ENCODE peak calls at places on chromosomes 6 and 20, in four cellular contexts. One of them, this sample, is unnamed.
A peak's percentile ranks its signal among the peaks of the same experiment; 100 is the strongest.

GRCh38 chr6:45590225-45590624 is 212.5 kb upstream of the SUPT3H start:
- DNase-seq in psoas muscle: no peak
- DNase-seq in MM.1S: no peak
- DNase-seq in pancreas: no peak
- DNase-seq in this sample: no peak

GRCh38 chr6:18211338-18211737 is 53.0 kb downstream of the DEK start:
- DNase-seq in psoas muscle: no peak
- DNase-seq in MM.1S: no peak
- DNase-seq in pancreas: no peak
- DNase-seq in this sample: peak; percentile 72

GRCh38 chr20:22523499-22524392 is 60.6 kb downstream of the FOXA2 start:
- DNase-seq in pancreas: peak; percentile 52
- DNase-seq in psoas muscle: no peak
- DNase-seq in MM.1S: no peak
- DNase-seq in this sample: no peak

GRCh38 chr6:50239853-50240252 is 190.1 kb upstream of the DEFB112 start:
- DNase-seq in MM.1S: no peak
- DNase-seq in pancreas: no peak
- DNase-seq in psoas muscle: no peak
- DNase-seq in this sample: no peak

GRCh38 chr20:52127309-52127708 is 64.3 kb downstream of the ZFP64 start:
- DNase-seq in pancreas: no peak
- DNase-seq in psoas muscle: no peak
- DNase-seq in MM.1S: no peak
- DNase-seq in this sample: no peak

GRCh38 chr20:20331796-20332195 is 36.1 kb upstream of the INSM1 start:
- DNase-seq in MM.1S: no peak
- DNase-seq in pancreas: no peak
- DNase-seq in psoas muscle: no peak
- DNase-seq in this sample: no peak

GRCh38 chr6:143125455-143125854 is 64.8 kb downstream of the AIG1 start:
- DNase-seq in MM.1S: no peak
- DNase-seq in pancreas: no peak
- DNase-seq in psoas muscle: no peak
- DNase-seq in this sample: no peak

GRCh38 chr20:37615507-37616425 is 78.1 kb upstream of the CTNNBL1 start:
- DNase-seq in psoas muscle: no peak
- DNase-seq in MM.1S: peak; percentile 37
- DNase-seq in pancreas: no peak
- DNase-seq in this sample: peak; percentile 60

GRCh38 chr6:53986165-53986720 is 125.0 kb upstream of the MLIP start:
- DNase-seq in MM.1S: peak; percentile 41
- DNase-seq in pancreas: no peak
- DNase-seq in psoas muscle: peak; percentile 27
- DNase-seq in this sample: peak; percentile 11

DNA sequence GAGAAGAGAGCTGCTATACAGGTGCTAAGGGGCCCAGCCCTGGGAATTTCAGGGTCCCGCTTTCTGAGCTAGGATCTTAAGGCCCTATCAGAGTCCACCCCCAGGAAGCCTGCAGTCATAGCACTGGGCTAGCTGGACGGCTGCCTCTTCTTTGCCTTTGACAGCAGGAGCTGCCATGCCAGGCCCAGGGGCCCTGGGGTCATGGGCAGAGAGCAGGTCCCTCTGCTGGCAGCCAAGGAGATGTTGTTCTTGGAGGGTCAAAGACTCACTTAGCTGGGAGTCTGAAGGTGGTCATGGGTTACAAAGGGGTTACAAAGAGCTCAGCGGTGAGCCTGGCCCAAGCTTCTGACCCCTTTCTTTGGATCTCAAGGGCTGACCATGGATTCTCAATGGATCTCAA is 52.7 kb downstream of the RPP21 start:
- DNase-seq in MM.1S: no peak
- DNase-seq in pancreas: no peak
- DNase-seq in psoas muscle: no peak
- DNase-seq in this sample: no peak
- TF ChIP-seq CTCF in MM.1S: no peak
- TF ChIP-seq CTCF in pancreas: no peak
- TF ChIP-seq CTCF in psoas muscle: no peak
- TF ChIP-seq CTCF in this sample: no peak

GRCh38 chr20:46946181-46946624 is 51.6 kb downstream of the EYA2 start:
- DNase-seq in MM.1S: no peak
- DNase-seq in pancreas: no peak
- DNase-seq in psoas muscle: no peak
- DNase-seq in this sample: no peak
- TF ChIP-seq CTCF in MM.1S: no peak
- TF ChIP-seq CTCF in pancreas: no peak
- TF ChIP-seq CTCF in psoas muscle: no peak
- TF ChIP-seq CTCF in this sample: no peak

DNA sequence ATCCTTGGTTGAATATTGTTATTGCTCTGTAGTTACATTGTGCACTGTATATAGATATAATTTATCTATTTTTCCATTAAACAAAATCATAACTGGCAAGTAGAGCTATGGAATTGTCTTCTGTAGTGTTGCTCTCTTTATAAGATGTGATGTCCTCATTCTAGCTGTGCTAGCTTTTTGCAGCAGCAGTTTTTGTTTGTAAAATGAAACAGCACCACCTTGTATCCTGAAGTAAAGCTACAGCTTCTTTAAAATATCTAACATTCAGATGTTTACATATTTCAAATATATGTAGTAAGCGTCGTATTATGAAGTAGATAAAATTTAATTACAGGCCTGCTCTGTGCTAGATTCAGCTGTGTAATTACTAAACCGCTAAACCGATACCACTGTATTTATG is 328.8 kb upstream of the MANEA start:
- DNase-seq in MM.1S: no peak
- DNase-seq in pancreas: no peak
- DNase-seq in psoas muscle: no peak
- DNase-seq in this sample: no peak
- TF ChIP-seq CTCF in MM.1S: no peak
- TF ChIP-seq CTCF in pancreas: no peak
- TF ChIP-seq CTCF in psoas muscle: no peak
- TF ChIP-seq CTCF in this sample: no peak

GRCh38 chr20:4173142-4173541 is 157.8 kb upstream of the RNF24 start:
- DNase-seq in psoas muscle: no peak
- DNase-seq in MM.1S: no peak
- DNase-seq in pancreas: no peak
- DNase-seq in this sample: no peak
- TF ChIP-seq CTCF in psoas muscle: no peak
- TF ChIP-seq CTCF in MM.1S: no peak
- TF ChIP-seq CTCF in pancreas: no peak
- TF ChIP-seq CTCF in this sample: no peak

GRCh38 chr20:18284805-18285533 is 3.4 kb upstream of the ZNF133 start:
- DNase-seq in MM.1S: no peak
- DNase-seq in psoas muscle: no peak
- DNase-seq in pancreas: no peak
- DNase-seq in this sample: no peak

GRCh38 chr20:18288748-18289705 is 700 bp downstream of the ZNF133 start:
- DNase-seq in MM.1S: no peak
- DNase-seq in pancreas: no peak
- DNase-seq in psoas muscle: peak; percentile 12
- DNase-seq in this sample: no peak

GRCh38 chr20:18287546-18287914 is 797 bp upstream of the ZNF133 start:
- DNase-seq in MM.1S: no peak
- DNase-seq in psoas muscle: no peak
- DNase-seq in pancreas: no peak
- DNase-seq in this sample: no peak

GRCh38 chr20:18287915-18288747 is at the start of gene ZNF133:
- DNase-seq in pancreas: peak; percentile 95
- DNase-seq in MM.1S: peak; percentile 98
- DNase-seq in psoas muscle: peak; percentile 97
- DNase-seq in this sample: peak; percentile 88
- TF ChIP-seq CTCF in pancreas: no peak
- TF ChIP-seq CTCF in MM.1S: peak; percentile 15
- TF ChIP-seq CTCF in psoas muscle: no peak
- TF ChIP-seq CTCF in this sample: no peak

GRCh38 chr20:8522191-8522590 is 390.1 kb downstream of the PLCB1 start:
- DNase-seq in MM.1S: no peak
- DNase-seq in pancreas: no peak
- DNase-seq in psoas muscle: no peak
- DNase-seq in this sample: no peak

GRCh38 chr20:8524716-8525343 is 392.8 kb downstream of the PLCB1 start:
- DNase-seq in MM.1S: no peak
- DNase-seq in psoas muscle: no peak
- DNase-seq in pancreas: no peak
- DNase-seq in this sample: no peak

GRCh38 chr20:8527998-8528397 is 395.9 kb downstream of the PLCB1 start:
- DNase-seq in MM.1S: peak; percentile 22
- DNase-seq in pancreas: no peak
- DNase-seq in psoas muscle: no peak
- DNase-seq in this sample: no peak

GRCh38 chr20:8519887-8520286 is 387.8 kb downstream of the PLCB1 start:
- DNase-seq in MM.1S: no peak
- DNase-seq in psoas muscle: no peak
- DNase-seq in pancreas: no peak
- DNase-seq in this sample: no peak

DNA sequence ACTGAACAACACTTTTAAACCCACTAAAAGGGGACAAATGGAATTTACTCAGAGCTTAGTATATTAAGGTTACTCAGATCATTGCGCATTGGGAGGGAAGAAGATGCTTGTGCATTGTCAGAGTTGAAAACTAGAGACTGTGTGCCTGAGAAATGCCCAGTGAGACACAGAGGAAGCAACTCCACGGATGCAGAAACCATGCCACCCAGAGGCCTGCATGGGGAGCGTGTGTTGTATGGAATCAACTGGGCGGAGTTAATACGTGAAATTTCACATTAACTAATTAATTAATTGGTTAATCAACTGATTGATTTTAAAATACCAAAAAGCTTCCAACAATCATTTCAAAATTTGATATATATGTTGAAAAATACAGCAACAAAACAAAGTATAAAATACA is 391.6 kb downstream of the PLCB1 start:
- DNase-seq in pancreas: no peak
- DNase-seq in MM.1S: no peak
- DNase-seq in psoas muscle: no peak
- DNase-seq in this sample: no peak
- TF ChIP-seq CTCF in pancreas: no peak
- TF ChIP-seq CTCF in MM.1S: no peak
- TF ChIP-seq CTCF in psoas muscle: peak; percentile 4
- TF ChIP-seq CTCF in this sample: no peak

GRCh38 chr6:111804627-111805235 is 68.5 kb downstream of the FYN start:
- DNase-seq in psoas muscle: no peak
- DNase-seq in pancreas: no peak
- DNase-seq in MM.1S: peak; percentile 36
- DNase-seq in this sample: peak; percentile 43
- TF ChIP-seq CTCF in psoas muscle: no peak
- TF ChIP-seq CTCF in pancreas: no peak
- TF ChIP-seq CTCF in MM.1S: no peak
- TF ChIP-seq CTCF in this sample: no peak

DNA sequence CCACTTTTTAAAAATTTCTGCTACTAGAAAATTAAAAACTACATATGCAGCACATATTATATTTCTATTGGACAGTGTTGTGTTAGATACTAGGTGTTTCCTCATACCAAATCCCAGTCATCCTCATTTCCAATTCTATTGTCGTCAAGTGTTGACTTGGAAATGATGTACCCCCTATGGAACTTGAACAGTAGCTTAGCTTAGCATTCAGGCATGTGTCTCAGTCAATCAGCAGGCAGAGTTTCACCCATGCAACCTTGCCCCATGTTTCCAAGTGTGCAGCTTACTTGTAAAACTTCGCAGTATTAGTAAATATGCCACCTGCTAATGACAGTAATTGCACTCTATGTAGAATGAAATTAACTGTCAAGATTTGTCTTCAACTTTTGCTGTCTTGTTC is 59.5 kb downstream of the SAMD3 start:
- DNase-seq in psoas muscle: no peak
- DNase-seq in pancreas: no peak
- DNase-seq in MM.1S: no peak
- DNase-seq in this sample: no peak
- TF ChIP-seq CTCF in psoas muscle: no peak
- TF ChIP-seq CTCF in pancreas: no peak
- TF ChIP-seq CTCF in MM.1S: no peak
- TF ChIP-seq CTCF in this sample: no peak